ENCODE peak calls at places on chromosomes 5 and 9, in four cellular contexts. Q is NT2/D1, G is trophoblast cell, L is GM06990. D is an unnamed sample.

GRCh38 chr5:26482817-26483375 is 555.5 kb downstream of the CDH9 start:
- DNase-seq in Q (peak), G (peak), L (no peak), D (peak)

GRCh38 chr5:75192804-75193203 is 43.9 kb downstream of the ANKRD31 start:
- DNase-seq in Q (no peak), G (peak), L (no peak), D (no peak)

GRCh38 chr9:95077053-95077765 is 240.3 kb downstream of the FANCC start:
- DNase-seq in Q (no peak), G (no peak), L (no peak), D (no peak)

GRCh38 chr5:169067641-169068316 is 233.2 kb downstream of the SLIT3 start:
- DNase-seq in Q (no peak), G (no peak), L (no peak), D (no peak)

GRCh38 chr9:128921881-128922763 is 1.3 kb downstream of the PHYHD1 start:
- DNase-seq in Q (peak), G (peak), L (no peak), D (peak)

GRCh38 chr5:142145106-142145900 is 36.7 kb downstream of the NDFIP1 start:
- DNase-seq in Q (peak), G (peak), L (no peak), D (peak)

GRCh38 chr5:59067976-59068651 is 485.2 kb downstream of the RAB3C start:
- DNase-seq in Q (no peak), G (no peak), L (no peak), D (no peak)

GRCh38 chr9:134525841-134526797 is 115.5 kb upstream of the COL5A1 start:
- DNase-seq in Q (no peak), G (no peak), L (no peak), D (no peak)

GRCh38 chr5:144436007-144436406 is 265.3 kb downstream of the KCTD16 start:
- DNase-seq in Q (no peak), G (no peak), L (no peak), D (no peak)

GRCh38 chr5:52491071-52491828 is 296.5 kb upstream of the ITGA1 start:
- DNase-seq in Q (no peak), G (no peak), L (no peak), D (no peak)

GRCh38 chr9:133459476-133460404 is at the start of gene CACFD1:
- DNase-seq in Q (peak), G (peak), L (peak), D (peak)

GRCh38 chr5:14915291-14915976 is 43.9 kb upstream of the ANKH start:
- DNase-seq in Q (no peak), G (peak), L (no peak), D (no peak)

GRCh38 chr5:122507581-122507980 is 195.5 kb downstream of the SNCAIP start:
- DNase-seq in Q (no peak), G (no peak), L (no peak), D (no peak)

GRCh38 chr5:15300141-15300540 is 199.8 kb upstream of the FBXL7 start:
- DNase-seq in Q (no peak), G (no peak), L (no peak), D (no peak)

GRCh38 chr9:131398204-131398603 is 4.3 kb downstream of the PRRC2B start:
- DNase-seq in Q (no peak), G (no peak), L (peak), D (no peak)

GRCh38 chr5:95519151-95519550 is 35.6 kb downstream of the SKIC3 start:
- DNase-seq in Q (no peak), G (no peak), L (no peak), D (no peak)

GRCh38 chr5:67266654-67267350 is 70.2 kb upstream of the CD180 start:
- DNase-seq in Q (no peak), G (peak), L (no peak), D (no peak)

GRCh38 chr5:124059200-124059599 is 547.2 kb downstream of the CSNK1G3 start:
- DNase-seq in Q (no peak), G (no peak), L (no peak), D (no peak)

GRCh38 chr9:124325816-124326215 is 68.1 kb downstream of the NEK6 start:
- DNase-seq in Q (no peak), G (no peak), L (no peak), D (no peak)

GRCh38 chr9:74498616-74499095 is 1.5 kb downstream of the RORB start:
- DNase-seq in Q (no peak), G (no peak), L (no peak), D (no peak)

GRCh38 chr9:4600363-4600762 is 61.7 kb upstream of the PLPP6 start:
- DNase-seq in Q (no peak), G (no peak), L (no peak), D (no peak)

GRCh38 chr9:4553951-4554381 is 63.7 kb downstream of the SLC1A1 start:
- DNase-seq in Q (no peak), G (peak), L (no peak), D (no peak)

GRCh38 chr5:168076561-168076991 is 214.9 kb upstream of the WWC1 start:
- DNase-seq in Q (peak), G (peak), L (no peak), D (no peak)

GRCh38 chr5:158537343-158537742 is 562.4 kb downstream of the EBF1 start:
- DNase-seq in Q (no peak), G (no peak), L (no peak), D (no peak)

GRCh38 chr5:31819926-31820516 is 181.1 kb downstream of the PDZD2 start:
- DNase-seq in Q (no peak), G (no peak), L (no peak), D (peak)

GRCh38 chr5:171494452-171495121 is 75.1 kb downstream of the FGF18 start:
- DNase-seq in Q (peak), G (peak), L (no peak), D (peak)

GRCh38 chr5:93221-93980 is 1.4 kb downstream of the PLEKHG4B start:
- DNase-seq in Q (no peak), G (peak), L (no peak), D (no peak)
- H3K4me3 ChIP-seq in Q (no peak), G (peak), L (no peak), D (peak)

GRCh38 chr9:113648586-113648985 is 185.1 kb downstream of the RGS3 start:
- DNase-seq in Q (no peak), G (no peak), L (no peak), D (no peak)
- H3K4me3 ChIP-seq in Q (no peak), G (no peak), L (no peak), D (no peak)

DNA sequence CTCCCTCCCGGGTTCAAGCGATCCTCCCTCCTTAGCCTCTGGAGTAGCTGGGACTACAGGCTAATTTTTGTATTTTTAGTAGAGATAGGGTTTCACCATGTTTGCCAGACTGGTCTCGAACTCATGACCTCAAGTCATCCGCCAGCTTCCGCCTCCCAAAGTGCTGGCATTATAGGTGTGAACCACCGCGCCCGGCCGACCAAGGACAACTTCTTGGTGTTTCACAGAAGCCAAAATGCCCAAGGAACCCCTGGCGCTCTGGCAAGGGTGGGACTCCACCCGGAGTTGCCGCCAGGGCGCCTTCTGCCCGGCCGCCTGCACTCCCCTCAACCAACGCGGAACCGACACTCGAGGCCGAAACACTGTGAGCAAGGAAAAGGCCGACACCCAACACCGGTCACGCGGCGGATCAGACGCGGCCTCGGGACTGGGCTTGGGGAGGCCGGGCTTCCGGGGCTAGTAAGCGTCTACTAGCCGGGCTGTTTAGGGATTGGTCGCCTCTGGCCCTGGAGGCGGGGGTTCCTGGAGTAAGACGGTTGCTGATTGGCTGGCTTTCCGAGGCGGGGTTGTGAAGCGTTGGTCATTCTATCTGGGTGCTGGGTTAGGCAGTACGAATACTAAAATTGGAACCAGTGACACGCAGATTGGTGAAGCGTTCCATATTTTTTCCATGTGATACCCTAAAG is 7.7 kb upstream of the CFAP157 start:
- DNase-seq in Q (peak), G (peak), L (peak), D (peak)
- H3K4me3 ChIP-seq in Q (peak), G (peak), L (peak), D (no peak)

DNA sequence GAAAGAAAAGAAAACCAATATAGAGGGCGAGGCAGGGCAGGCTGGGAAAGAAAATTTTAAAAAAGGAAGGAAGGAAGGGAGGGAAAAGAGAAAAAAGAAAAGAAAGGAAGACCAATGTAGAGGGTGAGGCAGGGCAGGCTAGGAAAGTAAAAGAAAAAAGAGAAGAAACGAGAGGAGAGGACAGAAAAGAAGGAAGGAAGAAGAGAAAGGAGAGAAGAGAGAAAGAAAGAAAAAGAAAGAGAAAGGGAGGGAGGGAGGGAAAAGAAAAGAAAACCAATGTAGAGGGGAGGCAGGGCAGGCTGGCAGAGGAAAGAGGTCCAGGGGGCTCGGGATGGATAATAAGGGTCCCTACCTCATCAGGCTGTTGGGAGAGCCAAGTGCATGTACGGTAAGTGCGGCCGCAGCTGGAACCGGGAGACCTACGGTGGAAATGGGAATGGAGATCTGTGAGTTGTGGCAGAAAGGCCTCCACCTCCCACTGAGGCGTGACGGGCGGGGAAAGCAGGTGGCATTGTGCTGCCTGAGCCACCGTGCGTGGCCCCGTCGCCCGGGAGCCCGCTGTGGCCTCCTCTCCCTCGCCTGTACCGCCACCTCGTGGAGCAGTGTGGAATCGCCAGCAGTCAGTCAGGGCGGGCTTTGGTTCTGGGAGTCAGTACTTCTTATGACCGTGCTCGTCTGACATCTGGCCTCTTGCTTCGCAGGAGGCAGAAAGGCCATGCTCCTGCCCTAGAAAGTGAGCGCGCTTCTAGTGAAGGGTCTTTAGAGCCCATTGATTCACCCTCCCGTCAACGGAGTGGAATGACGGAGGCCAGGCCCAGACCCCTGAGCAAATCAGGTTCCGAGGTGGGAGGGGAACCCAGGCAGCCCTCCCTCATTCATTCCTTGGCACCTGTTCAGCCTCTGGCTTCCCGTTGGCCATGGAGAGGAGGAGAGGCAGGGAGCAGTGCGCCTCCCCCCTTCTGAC is 10.4 kb upstream of the NHP2 start:
- DNase-seq in Q (peak), G (peak), L (peak), D (peak)
- H3K4me3 ChIP-seq in Q (no peak), G (no peak), L (no peak), D (no peak)

GRCh38 chr9:137319976-137320551 is 18.0 kb upstream of the NRARP start:
- DNase-seq in Q (no peak), G (no peak), L (peak), D (no peak)
- H3K4me3 ChIP-seq in Q (no peak), G (no peak), L (no peak), D (no peak)

GRCh38 chr9:98164912-98165311 is 27.5 kb downstream of the CORO2A start:
- DNase-seq in Q (no peak), G (peak), L (no peak), D (no peak)

GRCh38 chr9:98172604-98173003 is 19.8 kb downstream of the CORO2A start:
- DNase-seq in Q (no peak), G (peak), L (no peak), D (no peak)

GRCh38 chr9:98171176-98171925 is 21.1 kb downstream of the CORO2A start:
- DNase-seq in Q (no peak), G (no peak), L (no peak), D (no peak)

GRCh38 chr9:98168153-98168780 is 24.2 kb downstream of the CORO2A start:
- DNase-seq in Q (no peak), G (peak), L (no peak), D (no peak)

GRCh38 chr9:98168952-98169488 is 23.4 kb downstream of the CORO2A start:
- DNase-seq in Q (peak), G (no peak), L (peak), D (no peak)
- H3K4me3 ChIP-seq in Q (no peak), G (no peak), L (no peak), D (no peak)

D was measured in HAP-1.